ENCODE peak calls at places on chromosomes 16 and 17, in ten cellular contexts. P is aorta, C is SJSA1, W is cardiac muscle cell, T is pancreas, J is AG10803, O is GM23248, S is fibroblast of lung, R is foreskin fibroblast, L is NT2/D1. V is an unnamed sample.

GRCh38 chr17:56939869-56940484 is 20.9 kb downstream of the COIL start:
- DNase-seq in C (no peak), L (peak), P (no peak), S (peak), J (peak), T (no peak), W (peak), O (peak), R (peak), V (no peak)

GRCh38 chr17:14918540-14918939 is 346.6 kb downstream of the PMP22 start:
- DNase-seq in O (peak), S (peak), T (no peak), J (peak), W (no peak), C (no peak), R (peak), L (no peak), P (no peak), V (no peak)

GRCh38 chr16:73192227-73192894 is 144.4 kb upstream of the ZFHX3 start:
- DNase-seq in L (no peak), T (no peak), P (no peak), W (no peak), S (peak), R (peak), J (peak), O (peak), C (no peak), V (no peak)

GRCh38 chr16:55479560-55480197 is 681 bp downstream of the MMP2 start:
- DNase-seq in O (peak), R (no peak), L (no peak), S (no peak), W (no peak), J (no peak), T (no peak), P (no peak), C (no peak), V (no peak)

GRCh38 chr16:73202176-73202729 is 154.3 kb upstream of the ZFHX3 start:
- DNase-seq in O (peak), C (no peak), P (no peak), R (peak), L (no peak), W (no peak), J (peak), S (peak), T (peak), V (no peak)

GRCh38 chr17:79686476-79686875 is 44.3 kb upstream of the ENPP7 start:
- DNase-seq in T (no peak), L (no peak), P (no peak), S (no peak), J (no peak), O (no peak), R (no peak), C (no peak), W (no peak), V (no peak)

GRCh38 chr17:51435641-51436091 is 175.3 kb downstream of the UTP18 start:
- DNase-seq in T (peak), P (no peak), J (peak), C (peak), R (no peak), W (peak), S (no peak), O (peak), L (peak), V (peak)

GRCh38 chr17:32943206-32943605 is 15.3 kb downstream of the TMEM98 start:
- DNase-seq in C (no peak), W (no peak), P (no peak), J (peak), L (no peak), O (no peak), T (peak), S (peak), R (no peak), V (no peak)

GRCh38 chr16:30949655-30950515 is 1.0 kb downstream of the ORAI3 start:
- DNase-seq in O (peak), J (peak), S (peak), W (peak), P (peak), L (no peak), T (peak), R (peak), C (peak), V (peak)

GRCh38 chr17:78995022-78995760 is 14.4 kb downstream of the CANT1 start:
- DNase-seq in L (no peak), T (no peak), O (no peak), C (peak), J (no peak), S (no peak), P (peak), W (no peak), R (no peak), V (no peak)

GRCh38 chr17:6090253-6090652 is 20.1 kb downstream of the WSCD1 start:
- DNase-seq in W (no peak), P (peak), S (no peak), R (no peak), T (no peak), C (no peak), O (no peak), J (no peak), L (no peak), V (no peak)

GRCh38 chr17:82153745-82154375 is 55.8 kb upstream of the FASN start:
- DNase-seq in P (peak), T (peak), W (peak), C (peak), J (peak), O (peak), R (peak), L (peak), S (peak), V (peak)

GRCh38 chr17:74098378-74099024 is 105.0 kb upstream of the RPL38 start:
- DNase-seq in S (no peak), R (no peak), T (no peak), L (no peak), O (no peak), C (no peak), P (no peak), W (no peak), J (no peak), V (no peak)

GRCh38 chr16:48511071-48511540 is 98.9 kb downstream of the N4BP1 start:
- DNase-seq in P (peak), W (no peak), O (peak), T (no peak), C (no peak), R (peak), L (peak), S (peak), J (peak), V (no peak)

GRCh38 chr16:84360170-84360569 is 8.2 kb upstream of the ATP2C2 start:
- DNase-seq in P (no peak), S (peak), L (no peak), W (no peak), J (no peak), R (no peak), C (no peak), T (no peak), O (no peak), V (no peak)

GRCh38 chr17:35069311-35069710 is 5.8 kb upstream of the RFFL start:
- DNase-seq in S (peak), T (no peak), C (no peak), P (no peak), O (peak), J (peak), W (no peak), L (no peak), R (peak), V (no peak)

GRCh38 chr17:41456206-41456605 is 11.0 kb downstream of the KRT32 start:
- DNase-seq in P (no peak), W (no peak), L (peak), J (peak), R (peak), T (no peak), C (no peak), S (no peak), O (no peak), V (no peak)

GRCh38 chr17:63985387-63986140 is 12.6 kb upstream of the PRR29 start:
- DNase-seq in L (no peak), J (no peak), C (no peak), O (no peak), S (no peak), T (no peak), R (no peak), W (no peak), P (no peak), V (no peak)

GRCh38 chr16:64751906-64752305 is 370.0 kb downstream of the CDH11 start:
- DNase-seq in L (no peak), P (no peak), T (no peak), O (peak), J (peak), S (peak), C (no peak), W (no peak), R (peak), V (no peak)

GRCh38 chr17:55746466-55746865 is 4.4 kb upstream of the PCTP start:
- DNase-seq in R (no peak), O (no peak), S (no peak), T (no peak), P (no peak), W (no peak), J (no peak), C (no peak), L (no peak), V (no peak)

GRCh38 chr16:57091990-57092785 is at the start of gene CPNE2:
- DNase-seq in T (peak), O (peak), S (peak), C (peak), W (peak), J (peak), L (no peak), P (peak), R (peak), V (peak)

GRCh38 chr16:82263456-82264159 is 93.6 kb upstream of the MPHOSPH6 start:
- DNase-seq in R (peak), O (peak), C (peak), W (peak), P (no peak), L (peak), T (peak), J (peak), S (peak), V (peak)

GRCh38 chr16:17853958-17854357 is 383.2 kb upstream of the XYLT1 start:
- DNase-seq in R (no peak), L (no peak), T (no peak), P (no peak), O (no peak), S (no peak), W (no peak), C (no peak), J (no peak), V (no peak)

GRCh38 chr17:82917656-82918345 is 78.0 kb upstream of the ZNF750 start:
- DNase-seq in S (no peak), O (peak), R (peak), J (peak), P (no peak), L (no peak), W (peak), C (no peak), T (no peak), V (no peak)

GRCh38 chr17:33954597-33954996 is 300.5 kb upstream of the CCL2 start:
- DNase-seq in P (no peak), R (no peak), J (no peak), L (no peak), W (no peak), S (no peak), C (no peak), O (no peak), T (no peak), V (no peak)

GRCh38 chr16:2499454-2499853 is 14.3 kb upstream of the ATP6V0C start:
- DNase-seq in P (no peak), R (no peak), C (no peak), O (no peak), L (no peak), J (no peak), S (no peak), W (no peak), T (no peak), V (no peak)

GRCh38 chr17:76481091-76481655 is 13.8 kb downstream of the AANAT start:
- DNase-seq in J (no peak), O (no peak), R (no peak), T (no peak), S (no peak), P (no peak), W (no peak), L (no peak), C (no peak), V (no peak)

GRCh38 chr16:57178296-57178695 is 7.5 kb downstream of the PSME3IP1 start:
- DNase-seq in J (no peak), L (no peak), R (no peak), O (no peak), T (no peak), W (no peak), C (no peak), S (no peak), P (no peak), V (no peak)

DNA sequence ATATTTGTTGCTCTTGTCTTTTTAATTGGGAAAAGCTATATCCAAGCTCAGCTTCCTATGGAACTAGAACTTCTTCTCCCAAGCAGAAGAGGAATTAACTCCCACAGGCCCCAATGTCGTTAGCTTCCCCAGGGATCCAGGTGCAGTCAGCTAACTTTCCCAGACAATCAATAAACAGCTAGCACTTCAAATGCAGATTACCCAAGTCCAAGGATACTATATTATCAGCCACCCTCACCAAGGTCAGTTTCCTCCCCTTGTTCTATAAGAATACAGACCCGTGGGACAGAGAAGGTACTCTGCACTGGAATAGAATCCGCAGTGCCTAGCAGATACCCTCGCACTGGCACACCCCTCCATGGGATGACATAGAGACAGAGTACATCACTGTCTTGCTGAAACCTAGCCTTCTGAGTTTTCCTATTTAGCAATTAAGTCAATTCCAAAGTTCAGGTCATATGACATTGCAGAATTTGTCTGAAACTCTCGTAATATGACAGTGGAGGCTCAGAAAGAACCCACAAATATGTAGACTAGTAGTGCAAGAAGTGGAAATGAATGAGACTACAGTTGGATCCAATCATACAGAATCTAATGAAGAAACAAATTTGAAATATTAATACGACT is 39.9 kb upstream of the ABCA10 start:
- DNase-seq in S (peak), J (peak), L (no peak), C (no peak), T (no peak), P (no peak), O (no peak), W (no peak), R (no peak), V (no peak)
- H3K4me3 ChIP-seq in S (no peak), J (no peak), L (no peak), C (no peak), T (no peak), P (no peak), O (no peak), W (no peak), R (no peak), V (no peak)

DNA sequence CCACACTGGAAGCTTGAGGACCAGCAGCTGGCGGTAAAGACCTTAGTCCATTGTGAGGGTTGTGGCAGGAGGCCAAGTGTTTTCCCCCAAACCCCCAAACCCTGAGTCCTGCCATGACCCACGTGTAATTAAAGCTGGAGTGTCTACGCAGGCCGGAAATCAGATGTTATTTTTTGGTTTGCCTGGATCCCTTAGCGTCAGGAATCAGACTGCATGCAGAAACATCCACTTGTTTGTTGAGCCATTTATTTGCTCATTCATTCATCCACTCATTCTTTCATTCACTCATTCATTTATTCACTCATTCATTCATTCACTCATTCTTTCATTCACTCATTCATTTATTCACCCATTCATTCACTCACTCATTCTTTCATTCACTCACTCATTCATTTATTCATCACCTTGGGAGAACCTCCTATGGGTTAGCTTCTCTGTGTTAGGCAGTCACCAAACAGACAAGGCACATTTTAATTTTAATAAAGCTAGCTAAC is 313.1 kb downstream of the MAF start:
- DNase-seq in W (no peak), L (no peak), P (no peak), J (no peak), C (no peak), T (no peak), S (no peak), O (no peak), R (no peak), V (no peak)
- H3K4me3 ChIP-seq in W (no peak), L (no peak), P (no peak), J (no peak), C (no peak), T (no peak), S (no peak), O (no peak), R (no peak), V (peak)

DNA sequence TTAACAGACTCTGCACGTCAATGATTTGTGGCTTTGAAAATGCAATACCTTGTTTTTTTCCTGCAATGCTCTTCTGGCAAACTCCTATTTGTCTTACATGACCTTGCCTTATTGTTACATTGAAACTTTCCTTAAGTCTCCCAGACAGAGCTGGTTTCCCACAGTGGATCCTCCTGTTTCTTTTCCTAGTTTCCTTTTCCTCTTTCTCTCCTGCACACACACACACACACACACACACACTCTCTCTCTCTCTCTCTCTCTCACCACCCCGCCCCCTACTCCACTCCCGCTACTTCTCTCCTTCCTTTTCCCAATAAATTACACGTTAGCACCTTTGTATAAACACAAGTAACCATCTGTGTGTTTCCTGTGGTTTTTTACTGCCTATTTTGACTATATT is 2.3 kb downstream of the ORC6 start:
- DNase-seq in P (no peak), W (no peak), J (peak), T (no peak), R (peak), S (peak), C (no peak), O (no peak), L (no peak), V (no peak)
- H3K4me3 ChIP-seq in P (no peak), W (no peak), J (no peak), T (no peak), R (peak), S (peak), C (no peak), O (no peak), L (peak), V (no peak)

GRCh38 chr16:69522732-69523404 is 42.9 kb upstream of the NFAT5 start:
- DNase-seq in S (no peak), O (no peak), C (no peak), P (no peak), L (no peak), T (no peak), J (no peak), W (no peak), R (no peak), V (no peak)
- H3K4me3 ChIP-seq in S (no peak), O (no peak), C (no peak), P (no peak), L (no peak), T (no peak), J (no peak), W (no peak), R (no peak), V (no peak)

V was measured in heart right ventricle.